ENCODE peak calls at places on chromosomes 4 and X, in five cellular contexts. U is activated T-helper 1 cell treated with Interleukin-2 at 50 U/mL for 16 hours, H is fibroblast of mammary gland, T is ELR, W is endothelial cell. A is an unnamed sample.
A peak's percentile ranks its signal among the peaks of the same experiment; 100 is the strongest.

GRCh38 chrX:117969337-117969736 is 147.3 kb downstream of the KLHL13 start:
- DNase-seq in W (no peak), T (no peak), U (no peak), H (no peak), A (no peak)

GRCh38 chr4:84803720-84804119 is 162.8 kb downstream of the WDFY3 start:
- DNase-seq in H (peak; percentile 66), U (no peak), T (peak; percentile 54), W (no peak), A (no peak)

GRCh38 chr4:24794111-24794860 is 1.1 kb upstream of the SOD3 start:
- DNase-seq in H (peak; percentile 74), W (no peak), T (peak; percentile 63), U (no peak), A (no peak)

GRCh38 chrX:46072776-46073175 is 472.4 kb downstream of the ZNF674 start:
- DNase-seq in W (no peak), T (no peak), H (no peak), U (no peak), A (no peak)

GRCh38 chr4:2848449-2848848 is 4.8 kb downstream of the ADD1 start:
- DNase-seq in T (no peak), W (no peak), H (no peak), U (no peak), A (no peak)

GRCh38 chr4:110184791-110185155 is 13.6 kb downstream of the ELOVL6 start:
- DNase-seq in H (no peak), T (no peak), W (no peak), U (no peak), A (no peak)

GRCh38 chr4:140996757-140997156 is 136.5 kb downstream of the RNF150 start:
- DNase-seq in H (peak; percentile 41), T (peak; percentile 1), W (no peak), U (no peak), A (no peak)

GRCh38 chr4:153152453-153153338 is 51.5 kb upstream of the TRIM2 start:
- DNase-seq in T (peak; percentile 33), W (peak; percentile 27), H (no peak), U (peak; percentile 37), A (peak; percentile 31)

GRCh38 chr4:76896731-76897521 is 1.0 kb downstream of the SOWAHB start:
- DNase-seq in H (no peak), W (peak; percentile 58), U (peak; percentile 19), T (peak; percentile 22), A (peak; percentile 47)

GRCh38 chr4:83267121-83267834 is 17.3 kb downstream of the COQ2 start:
- DNase-seq in T (peak; percentile 34), H (peak; percentile 93), W (no peak), U (no peak), A (no peak)

GRCh38 chrX:20523626-20524312 is 257.1 kb upstream of the RPS6KA3 start:
- DNase-seq in W (no peak), U (no peak), T (no peak), H (no peak), A (peak; percentile 36)

GRCh38 chr4:105304085-105304484 is 157.4 kb downstream of the TET2 start:
- DNase-seq in W (no peak), H (no peak), U (no peak), T (no peak), A (no peak)

GRCh38 chr4:118589471-118590055 is 95.6 kb upstream of the METTL14 start:
- DNase-seq in U (no peak), W (no peak), T (no peak), H (no peak), A (no peak)

GRCh38 chr4:24988776-24989175 is 42.0 kb downstream of the LGI2 start:
- DNase-seq in W (peak; percentile 18), U (no peak), H (peak; percentile 62), T (peak; percentile 60), A (peak; percentile 48)

GRCh38 chr4:19123681-19124080 is 1102.1 kb upstream of the LCORL start:
- DNase-seq in T (no peak), U (no peak), H (no peak), W (no peak), A (no peak)

GRCh38 chr4:26355392-26356052 is 34.7 kb downstream of the RBPJ start:
- DNase-seq in H (no peak), W (no peak), T (no peak), U (no peak), A (no peak)

GRCh38 chrX:42097491-42097890 is 174.1 kb upstream of the CASK start:
- DNase-seq in T (no peak), W (no peak), H (no peak), U (no peak), A (no peak)

GRCh38 chrX:153971632-153972367 is at the start of gene HCFC1:
- DNase-seq in W (peak; percentile 77), T (peak; percentile 89), U (peak; percentile 86), H (peak; percentile 86), A (peak; percentile 79)

GRCh38 chr4:82223715-82224114 is 150.1 kb downstream of the HNRNPD start:
- DNase-seq in T (no peak), U (no peak), W (no peak), H (no peak), A (peak; percentile 15)

GRCh38 chrX:41603591-41603990 is 85.2 kb upstream of the GPR34 start:
- DNase-seq in T (no peak), W (no peak), U (no peak), H (no peak), A (no peak)

GRCh38 chr4:114807357-114807756 is 208.8 kb downstream of the UGT8 start:
- DNase-seq in T (no peak), H (no peak), U (no peak), W (no peak), A (no peak)

GRCh38 chr4:154506253-154506652 is 14.7 kb upstream of the DCHS2 start:
- DNase-seq in W (no peak), U (no peak), H (peak; percentile 53), T (peak; percentile 36), A (peak; percentile 36)

GRCh38 chr4:123401466-123402175 is 5.0 kb downstream of the SPRY1 start:
- DNase-seq in H (no peak), W (no peak), U (no peak), T (no peak), A (no peak)

GRCh38 chr4:126440297-126440696 is 1125.5 kb downstream of the FAT4 start:
- DNase-seq in U (no peak), T (no peak), W (no peak), H (no peak), A (no peak)

A was measured in MM.1S.